ENCODE peak calls at places on chromosomes 2 and 18, in ten cellular contexts. One of them, this sample, is unnamed.
A peak's percentile ranks its signal among the peaks of the same experiment; 100 is the strongest.

GRCh38 chr2:182038579-182038978 is 52.9 kb downstream of the PPP1R1C start:
- DNase-seq in spleen: no peak
- DNase-seq in ovary: no peak
- DNase-seq in colonic mucosa: no peak
- DNase-seq in body of pancreas: no peak
- DNase-seq in CD8-positive, alpha-beta memory T cell: no peak
- DNase-seq in iPS DF 6.9: no peak
- DNase-seq in uterus: no peak
- DNase-seq in PC-3: peak; percentile 82
- DNase-seq in endodermal cell: no peak
- DNase-seq in this sample: no peak

GRCh38 chr2:30611572-30611971 is 164.5 kb downstream of the LCLAT1 start:
- DNase-seq in CD8-positive, alpha-beta memory T cell: no peak
- DNase-seq in body of pancreas: no peak
- DNase-seq in ovary: no peak
- DNase-seq in spleen: no peak
- DNase-seq in PC-3: no peak
- DNase-seq in endodermal cell: no peak
- DNase-seq in uterus: no peak
- DNase-seq in colonic mucosa: no peak
- DNase-seq in iPS DF 6.9: no peak
- DNase-seq in this sample: no peak

GRCh38 chr2:23633966-23634365 is 249.0 kb downstream of the KLHL29 start:
- DNase-seq in uterus: no peak
- DNase-seq in endodermal cell: no peak
- DNase-seq in CD8-positive, alpha-beta memory T cell: no peak
- DNase-seq in iPS DF 6.9: no peak
- DNase-seq in colonic mucosa: no peak
- DNase-seq in spleen: peak; percentile 55
- DNase-seq in body of pancreas: no peak
- DNase-seq in ovary: no peak
- DNase-seq in PC-3: no peak
- DNase-seq in this sample: no peak

GRCh38 chr2:23221901-23222300 is 163.1 kb upstream of the KLHL29 start:
- DNase-seq in body of pancreas: no peak
- DNase-seq in ovary: no peak
- DNase-seq in endodermal cell: peak; percentile 20
- DNase-seq in uterus: no peak
- DNase-seq in iPS DF 6.9: no peak
- DNase-seq in spleen: no peak
- DNase-seq in colonic mucosa: no peak
- DNase-seq in CD8-positive, alpha-beta memory T cell: no peak
- DNase-seq in PC-3: no peak
- DNase-seq in this sample: no peak

GRCh38 chr18:13437801-13438506 is 219.4 kb downstream of the LDLRAD4 start:
- DNase-seq in iPS DF 6.9: no peak
- DNase-seq in uterus: no peak
- DNase-seq in spleen: no peak
- DNase-seq in body of pancreas: no peak
- DNase-seq in CD8-positive, alpha-beta memory T cell: no peak
- DNase-seq in PC-3: no peak
- DNase-seq in colonic mucosa: no peak
- DNase-seq in ovary: no peak
- DNase-seq in endodermal cell: no peak
- DNase-seq in this sample: no peak

GRCh38 chr2:62306751-62307468 is 111.0 kb downstream of the B3GNT2 start:
- DNase-seq in uterus: peak; percentile 25
- DNase-seq in CD8-positive, alpha-beta memory T cell: peak; percentile 21
- DNase-seq in spleen: peak; percentile 83
- DNase-seq in colonic mucosa: peak; percentile 53
- DNase-seq in ovary: no peak
- DNase-seq in iPS DF 6.9: no peak
- DNase-seq in endodermal cell: peak; percentile 59
- DNase-seq in PC-3: peak; percentile 95
- DNase-seq in body of pancreas: no peak
- DNase-seq in this sample: no peak

GRCh38 chr2:105515581-105516415 is 116.9 kb upstream of the FHL2 start:
- DNase-seq in PC-3: no peak
- DNase-seq in CD8-positive, alpha-beta memory T cell: no peak
- DNase-seq in colonic mucosa: no peak
- DNase-seq in iPS DF 6.9: no peak
- DNase-seq in endodermal cell: no peak
- DNase-seq in body of pancreas: no peak
- DNase-seq in uterus: no peak
- DNase-seq in spleen: no peak
- DNase-seq in ovary: peak; percentile 48
- DNase-seq in this sample: peak; percentile 81

GRCh38 chr18:36187138-36187825 is at the start of gene MOCOS:
- DNase-seq in spleen: peak; percentile 90
- DNase-seq in ovary: peak; percentile 89
- DNase-seq in CD8-positive, alpha-beta memory T cell: peak; percentile 28
- DNase-seq in iPS DF 6.9: no peak
- DNase-seq in PC-3: peak; percentile 55
- DNase-seq in colonic mucosa: peak; percentile 93
- DNase-seq in body of pancreas: peak; percentile 85
- DNase-seq in uterus: peak; percentile 56
- DNase-seq in endodermal cell: peak; percentile 94
- DNase-seq in this sample: peak; percentile 93

GRCh38 chr2:154439156-154439555 is 259.3 kb upstream of the KCNJ3 start:
- DNase-seq in endodermal cell: no peak
- DNase-seq in uterus: no peak
- DNase-seq in iPS DF 6.9: no peak
- DNase-seq in ovary: no peak
- DNase-seq in CD8-positive, alpha-beta memory T cell: no peak
- DNase-seq in PC-3: peak; percentile 14
- DNase-seq in colonic mucosa: no peak
- DNase-seq in body of pancreas: no peak
- DNase-seq in spleen: no peak
- DNase-seq in this sample: no peak

GRCh38 chr18:59303656-59304055 is 14.8 kb downstream of the CPLX4 start:
- DNase-seq in CD8-positive, alpha-beta memory T cell: no peak
- DNase-seq in body of pancreas: no peak
- DNase-seq in spleen: no peak
- DNase-seq in colonic mucosa: no peak
- DNase-seq in uterus: no peak
- DNase-seq in ovary: no peak
- DNase-seq in iPS DF 6.9: no peak
- DNase-seq in PC-3: no peak
- DNase-seq in endodermal cell: no peak
- DNase-seq in this sample: no peak

GRCh38 chr2:37650548-37651101 is 20.8 kb downstream of the CDC42EP3 start:
- DNase-seq in PC-3: no peak
- DNase-seq in body of pancreas: no peak
- DNase-seq in iPS DF 6.9: no peak
- DNase-seq in endodermal cell: no peak
- DNase-seq in colonic mucosa: no peak
- DNase-seq in spleen: no peak
- DNase-seq in CD8-positive, alpha-beta memory T cell: no peak
- DNase-seq in uterus: no peak
- DNase-seq in ovary: no peak
- DNase-seq in this sample: no peak
- H3K27ac ChIP-seq in PC-3: no peak overlapping the region
- H3K27ac ChIP-seq in body of pancreas: no peak overlapping the region
- H3K27ac ChIP-seq in iPS DF 6.9: no peak overlapping the region
- H3K27ac ChIP-seq in endodermal cell: no peak overlapping the region
- H3K27ac ChIP-seq in colonic mucosa: no peak overlapping the region
- H3K27ac ChIP-seq in spleen: peak overlapping the region; percentile 90
- H3K27ac ChIP-seq in CD8-positive, alpha-beta memory T cell: no peak overlapping the region
- H3K27ac ChIP-seq in uterus: peak overlapping the region; percentile 62
- H3K27ac ChIP-seq in ovary: no peak overlapping the region
- H3K27ac ChIP-seq in this sample: peak overlapping the region; percentile 73

DNA sequence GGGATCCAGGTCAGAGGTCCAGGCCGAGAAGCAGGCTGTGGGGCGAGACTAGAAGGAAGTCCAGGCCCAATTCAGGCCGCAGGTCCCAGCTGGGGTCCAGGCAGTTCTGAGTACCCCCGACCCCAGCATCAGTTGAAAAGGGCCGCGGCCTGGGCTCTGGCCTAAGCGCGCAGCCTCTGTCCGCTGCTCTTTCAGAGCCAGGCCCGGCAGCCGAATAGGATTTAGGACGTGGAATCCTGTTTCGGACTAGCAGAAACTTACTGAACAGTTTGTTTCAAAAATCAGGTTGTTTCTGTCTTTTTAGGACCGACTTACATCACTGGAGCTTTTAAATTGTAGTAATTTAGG is 12.1 kb downstream of the TBR1 start:
- DNase-seq in endodermal cell: no peak
- DNase-seq in ovary: no peak
- DNase-seq in CD8-positive, alpha-beta memory T cell: no peak
- DNase-seq in PC-3: no peak
- DNase-seq in body of pancreas: no peak
- DNase-seq in colonic mucosa: no peak
- DNase-seq in spleen: no peak
- DNase-seq in uterus: no peak
- DNase-seq in iPS DF 6.9: no peak
- DNase-seq in this sample: no peak
- H3K27me3 ChIP-seq in endodermal cell: peaks cover 84% of the 10 kb centered on the region
- H3K27me3 ChIP-seq in ovary: peaks cover 5% of the 10 kb centered on the region
- H3K27me3 ChIP-seq in CD8-positive, alpha-beta memory T cell: peaks cover 41% of the 10 kb centered on the region
- H3K27me3 ChIP-seq in PC-3: no peaks in the 10 kb centered on the region
- H3K27me3 ChIP-seq in body of pancreas: peaks cover 44% of the 10 kb centered on the region
- H3K27me3 ChIP-seq in colonic mucosa: peaks cover 57% of the 10 kb centered on the region
- H3K27me3 ChIP-seq in spleen: peaks cover 61% of the 10 kb centered on the region
- H3K27me3 ChIP-seq in uterus: peaks cover 67% of the 10 kb centered on the region
- H3K27me3 ChIP-seq in iPS DF 6.9: peaks cover 58% of the 10 kb centered on the region
- H3K27me3 ChIP-seq in this sample: peaks cover 7% of the 10 kb centered on the region

GRCh38 chr18:74283646-74284045 is 8.1 kb downstream of the CYB5A start:
- DNase-seq in CD8-positive, alpha-beta memory T cell: no peak
- DNase-seq in spleen: no peak
- DNase-seq in endodermal cell: peak; percentile 54
- DNase-seq in iPS DF 6.9: no peak
- DNase-seq in uterus: no peak
- DNase-seq in PC-3: no peak
- DNase-seq in ovary: no peak
- DNase-seq in colonic mucosa: no peak
- DNase-seq in body of pancreas: no peak
- DNase-seq in this sample: peak; percentile 51

GRCh38 chr18:74282359-74283254 is 9.2 kb downstream of the CYB5A start:
- DNase-seq in ovary: no peak
- DNase-seq in iPS DF 6.9: no peak
- DNase-seq in body of pancreas: peak; percentile 45
- DNase-seq in spleen: no peak
- DNase-seq in PC-3: peak; percentile 51
- DNase-seq in endodermal cell: peak; percentile 63
- DNase-seq in colonic mucosa: peak; percentile 42
- DNase-seq in CD8-positive, alpha-beta memory T cell: no peak
- DNase-seq in uterus: no peak
- DNase-seq in this sample: no peak

GRCh38 chr18:74281639-74282358 is 10.0 kb downstream of the CYB5A start:
- DNase-seq in colonic mucosa: peak; percentile 48
- DNase-seq in endodermal cell: no peak
- DNase-seq in uterus: no peak
- DNase-seq in PC-3: no peak
- DNase-seq in ovary: no peak
- DNase-seq in iPS DF 6.9: no peak
- DNase-seq in CD8-positive, alpha-beta memory T cell: no peak
- DNase-seq in spleen: no peak
- DNase-seq in body of pancreas: no peak
- DNase-seq in this sample: peak; percentile 58

GRCh38 chr18:74284501-74285004 is 7.2 kb downstream of the CYB5A start:
- DNase-seq in PC-3: no peak
- DNase-seq in spleen: no peak
- DNase-seq in body of pancreas: no peak
- DNase-seq in CD8-positive, alpha-beta memory T cell: no peak
- DNase-seq in colonic mucosa: no peak
- DNase-seq in endodermal cell: no peak
- DNase-seq in iPS DF 6.9: no peak
- DNase-seq in uterus: peak; percentile 67
- DNase-seq in ovary: no peak
- DNase-seq in this sample: peak; percentile 75

DNA sequence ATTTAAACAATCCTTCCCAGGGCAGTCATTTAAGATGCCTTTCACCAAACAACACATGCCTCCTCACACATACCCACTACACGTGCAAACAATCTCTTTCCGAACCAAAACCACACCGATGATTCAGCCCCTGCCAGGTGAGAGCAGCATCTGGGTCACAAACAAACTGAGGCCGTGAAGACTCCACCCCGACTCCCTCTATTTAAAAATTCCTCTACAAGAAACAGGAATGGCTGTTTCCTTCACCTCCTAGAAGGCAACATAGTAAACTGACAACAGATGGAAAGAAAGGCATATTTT is 8.6 kb downstream of the CYB5A start:
- DNase-seq in PC-3: peak; percentile 86
- DNase-seq in iPS DF 6.9: no peak
- DNase-seq in ovary: no peak
- DNase-seq in body of pancreas: no peak
- DNase-seq in endodermal cell: no peak
- DNase-seq in uterus: no peak
- DNase-seq in colonic mucosa: no peak
- DNase-seq in CD8-positive, alpha-beta memory T cell: no peak
- DNase-seq in spleen: no peak
- DNase-seq in this sample: no peak
- H3K4me1 ChIP-seq in PC-3: peaks cover 54% of the 10 kb centered on the region
- H3K4me1 ChIP-seq in iPS DF 6.9: peaks cover 23% of the 10 kb centered on the region
- H3K4me1 ChIP-seq in ovary: peaks cover 24% of the 10 kb centered on the region
- H3K4me1 ChIP-seq in body of pancreas: peaks cover 94% of the 10 kb centered on the region
- H3K4me1 ChIP-seq in endodermal cell: no peaks in the 10 kb centered on the region
- H3K4me1 ChIP-seq in uterus: peaks cover 11% of the 10 kb centered on the region
- H3K4me1 ChIP-seq in colonic mucosa: peaks cover 7% of the 10 kb centered on the region
- H3K4me1 ChIP-seq in CD8-positive, alpha-beta memory T cell: peaks cover 10% of the 10 kb centered on the region
- H3K4me1 ChIP-seq in spleen: peaks cover 39% of the 10 kb centered on the region
- H3K4me1 ChIP-seq in this sample: peaks cover 19% of the 10 kb centered on the region

DNA sequence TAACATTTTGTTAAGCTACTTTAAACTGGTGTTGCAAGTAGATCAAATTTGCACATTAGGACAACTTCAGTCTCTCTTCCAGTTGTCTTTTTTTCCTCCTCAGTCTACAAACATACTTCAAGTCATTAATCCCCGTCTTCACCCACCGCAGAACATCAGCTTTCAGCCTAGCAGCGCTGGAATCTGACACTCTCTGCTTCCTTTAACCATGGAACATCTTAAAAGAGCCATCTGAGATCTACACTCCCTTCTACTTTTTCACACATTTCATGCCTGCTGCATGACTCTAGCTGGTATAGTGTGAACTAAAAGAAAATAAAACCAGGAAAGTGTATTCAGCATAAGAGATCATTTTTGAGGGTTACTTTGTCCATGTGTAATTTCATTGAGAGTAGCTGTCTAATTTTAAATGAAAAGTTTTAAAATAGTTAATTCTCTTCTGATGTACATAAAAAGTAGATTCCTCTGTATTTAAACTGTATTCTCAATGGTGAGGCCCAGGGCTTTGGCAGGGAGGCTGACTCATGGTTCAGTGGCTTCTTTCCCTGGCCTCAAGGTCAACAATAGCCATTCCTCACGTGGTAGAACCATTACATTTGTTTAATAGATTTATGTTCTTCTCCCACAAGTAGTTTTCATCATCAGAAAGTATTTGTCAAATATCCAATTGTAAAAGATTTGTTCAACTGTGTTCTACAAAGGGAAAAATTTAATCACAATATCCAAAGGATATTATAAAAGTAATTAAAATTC is 16.5 kb downstream of the SGPP2 start:
- DNase-seq in uterus: no peak
- DNase-seq in body of pancreas: no peak
- DNase-seq in ovary: no peak
- DNase-seq in CD8-positive, alpha-beta memory T cell: no peak
- DNase-seq in colonic mucosa: no peak
- DNase-seq in spleen: no peak
- DNase-seq in endodermal cell: peak; percentile 18
- DNase-seq in PC-3: peak; percentile 8
- DNase-seq in iPS DF 6.9: no peak
- DNase-seq in this sample: no peak
- H3K27ac ChIP-seq in uterus: no peak overlapping the region
- H3K27ac ChIP-seq in body of pancreas: no peak overlapping the region
- H3K27ac ChIP-seq in ovary: no peak overlapping the region
- H3K27ac ChIP-seq in CD8-positive, alpha-beta memory T cell: no peak overlapping the region
- H3K27ac ChIP-seq in colonic mucosa: no peak overlapping the region
- H3K27ac ChIP-seq in spleen: no peak overlapping the region
- H3K27ac ChIP-seq in endodermal cell: no peak overlapping the region
- H3K27ac ChIP-seq in PC-3: no peak overlapping the region
- H3K27ac ChIP-seq in iPS DF 6.9: no peak overlapping the region
- H3K27ac ChIP-seq in this sample: no peak overlapping the region

GRCh38 chr2:44943031-44943692 is 1.7 kb downstream of the SIX3 start:
- DNase-seq in ovary: no peak
- DNase-seq in iPS DF 6.9: no peak
- DNase-seq in colonic mucosa: no peak
- DNase-seq in spleen: no peak
- DNase-seq in body of pancreas: no peak
- DNase-seq in endodermal cell: peak; percentile 82
- DNase-seq in CD8-positive, alpha-beta memory T cell: no peak
- DNase-seq in uterus: no peak
- DNase-seq in PC-3: no peak
- DNase-seq in this sample: no peak
- H3K27me3 ChIP-seq in ovary: no peaks in the 10 kb centered on the region
- H3K27me3 ChIP-seq in iPS DF 6.9: peaks cover 79% of the 10 kb centered on the region
- H3K27me3 ChIP-seq in colonic mucosa: peaks cover 73% of the 10 kb centered on the region
- H3K27me3 ChIP-seq in spleen: peaks cover 51% of the 10 kb centered on the region
- H3K27me3 ChIP-seq in body of pancreas: peaks cover 50% of the 10 kb centered on the region
- H3K27me3 ChIP-seq in endodermal cell: peaks cover 99% of the 10 kb centered on the region
- H3K27me3 ChIP-seq in CD8-positive, alpha-beta memory T cell: peaks cover 32% of the 10 kb centered on the region
- H3K27me3 ChIP-seq in uterus: peaks cover 66% of the 10 kb centered on the region
- H3K27me3 ChIP-seq in PC-3: no peaks in the 10 kb centered on the region
- H3K27me3 ChIP-seq in this sample: no peaks in the 10 kb centered on the region

This sample was measured in right cardiac atrium.